ENCODE peak calls at places on chromosomes 11 and 22, in nine cellular contexts. A, O, T, L, U, M, F, Y and R are unnamed samples.

GRCh38 chr22:37095113-37095512 is 14.4 kb downstream of the TMPRSS6 start:
- DNase-seq in F (no peak), T (no peak), A (no peak), L (no peak), M (no peak), Y (no peak), U (no peak), O (no peak), R (no peak)

GRCh38 chr22:24567668-24568067 is 11.9 kb downstream of the SNRPD3 start:
- DNase-seq in U (no peak), O (no peak), T (no peak), M (no peak), Y (no peak), F (no peak), A (no peak), L (no peak), R (no peak)

GRCh38 chr11:57370251-57370650 is 10.7 kb downstream of the PRG3 start:
- DNase-seq in F (peak), U (no peak), O (no peak), Y (no peak), T (no peak), L (no peak), A (no peak), M (no peak), R (no peak)

GRCh38 chr22:44391481-44392445 is 79.0 kb upstream of the SHISAL1 start:
- DNase-seq in M (no peak), O (peak), F (no peak), U (no peak), L (no peak), T (peak), Y (no peak), A (no peak), R (no peak)

GRCh38 chr11:46298699-46299424 is 21.4 kb downstream of the CREB3L1 start:
- DNase-seq in F (peak), T (no peak), L (no peak), Y (no peak), U (no peak), O (no peak), A (no peak), M (no peak), R (no peak)

GRCh38 chr11:62427630-62428233 is 8.9 kb downstream of the SCGB1A1 start:
- DNase-seq in A (no peak), T (no peak), L (no peak), Y (no peak), O (no peak), U (no peak), M (no peak), F (peak), R (no peak)

GRCh38 chr11:30282289-30282631 is 40.6 kb upstream of the ARL14EP start:
- DNase-seq in L (no peak), F (no peak), O (no peak), T (peak), M (peak), A (no peak), U (no peak), Y (no peak), R (no peak)

GRCh38 chr11:117884994-117885393 is 8.5 kb upstream of the FXYD6 start:
- DNase-seq in A (no peak), L (no peak), Y (no peak), F (peak), U (no peak), M (no peak), T (no peak), O (no peak), R (no peak)

GRCh38 chr11:34865261-34865660 is 50.9 kb downstream of the APIP start:
- DNase-seq in O (no peak), F (no peak), A (no peak), T (no peak), U (no peak), M (no peak), L (no peak), Y (no peak), R (no peak)

GRCh38 chr22:30947163-30947820 is 21.3 kb downstream of the MORC2 start:
- DNase-seq in A (peak), L (no peak), O (no peak), T (no peak), U (no peak), F (no peak), Y (no peak), M (peak), R (no peak)

GRCh38 chr11:113114452-113115027 is 153.3 kb downstream of the NCAM1 start:
- DNase-seq in L (no peak), Y (no peak), O (no peak), A (peak), M (peak), F (peak), U (no peak), T (no peak), R (no peak)

GRCh38 chr22:46958191-46958590 is 195.7 kb downstream of the TBC1D22A start:
- DNase-seq in U (no peak), Y (no peak), F (no peak), O (no peak), T (no peak), A (no peak), M (no peak), L (no peak), R (no peak)

GRCh38 chr11:76880314-76880713 is 19.6 kb downstream of the ACER3 start:
- DNase-seq in Y (no peak), L (no peak), U (no peak), O (no peak), F (no peak), M (no peak), T (no peak), A (no peak), R (no peak)

GRCh38 chr11:544817-545166 is 7.5 kb downstream of the LRRC56 start:
- DNase-seq in M (no peak), A (no peak), F (no peak), L (no peak), Y (no peak), O (no peak), T (no peak), U (no peak), R (no peak)

GRCh38 chr22:42174062-42174461 is 43.5 kb upstream of the CYP2D6 start:
- DNase-seq in Y (no peak), A (no peak), T (no peak), F (peak), U (no peak), L (no peak), M (no peak), O (no peak), R (no peak)

DNA sequence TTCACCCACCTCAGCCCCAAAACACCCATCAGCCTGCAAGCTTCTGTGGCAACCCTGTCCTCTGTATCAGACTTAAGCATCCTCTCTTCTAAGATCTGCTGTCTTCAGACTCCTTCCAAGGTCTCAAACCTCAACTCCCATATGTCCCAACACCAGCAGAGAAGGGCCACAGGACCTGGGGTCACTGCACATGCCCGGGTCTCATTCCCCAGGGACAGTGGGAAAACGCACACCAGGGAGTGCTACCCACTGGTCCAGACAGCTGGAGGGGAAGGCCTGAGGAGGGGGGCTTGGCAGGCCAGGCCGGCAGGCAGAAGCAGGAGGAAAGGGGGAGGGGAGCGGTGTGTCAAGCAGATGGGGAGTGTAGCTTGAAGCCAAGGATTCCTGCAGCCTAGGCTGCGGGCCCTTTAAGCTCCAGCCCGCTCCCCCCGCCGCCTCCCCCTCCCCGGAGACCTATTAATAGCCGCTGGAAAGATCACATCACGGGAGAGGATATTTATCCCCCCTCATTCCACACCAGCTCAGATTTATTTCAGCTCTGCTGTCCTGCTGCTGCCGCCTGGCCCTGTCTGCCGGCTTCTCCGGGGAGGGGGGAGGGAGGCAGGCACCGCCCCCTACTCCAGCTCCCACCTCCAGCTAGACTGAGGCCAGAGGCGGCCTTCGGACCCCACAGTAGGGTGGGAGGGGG is 16.7 kb downstream of the BCL9L start:
- DNase-seq in M (peak), A (peak), Y (no peak), T (peak), L (no peak), U (no peak), O (no peak), F (peak), R (no peak)
- TF ChIP-seq POLR2A in M (peak), A (no peak), Y (no peak), T (no peak), L (peak), U (peak), O (peak), F (peak), R (peak)

DNA sequence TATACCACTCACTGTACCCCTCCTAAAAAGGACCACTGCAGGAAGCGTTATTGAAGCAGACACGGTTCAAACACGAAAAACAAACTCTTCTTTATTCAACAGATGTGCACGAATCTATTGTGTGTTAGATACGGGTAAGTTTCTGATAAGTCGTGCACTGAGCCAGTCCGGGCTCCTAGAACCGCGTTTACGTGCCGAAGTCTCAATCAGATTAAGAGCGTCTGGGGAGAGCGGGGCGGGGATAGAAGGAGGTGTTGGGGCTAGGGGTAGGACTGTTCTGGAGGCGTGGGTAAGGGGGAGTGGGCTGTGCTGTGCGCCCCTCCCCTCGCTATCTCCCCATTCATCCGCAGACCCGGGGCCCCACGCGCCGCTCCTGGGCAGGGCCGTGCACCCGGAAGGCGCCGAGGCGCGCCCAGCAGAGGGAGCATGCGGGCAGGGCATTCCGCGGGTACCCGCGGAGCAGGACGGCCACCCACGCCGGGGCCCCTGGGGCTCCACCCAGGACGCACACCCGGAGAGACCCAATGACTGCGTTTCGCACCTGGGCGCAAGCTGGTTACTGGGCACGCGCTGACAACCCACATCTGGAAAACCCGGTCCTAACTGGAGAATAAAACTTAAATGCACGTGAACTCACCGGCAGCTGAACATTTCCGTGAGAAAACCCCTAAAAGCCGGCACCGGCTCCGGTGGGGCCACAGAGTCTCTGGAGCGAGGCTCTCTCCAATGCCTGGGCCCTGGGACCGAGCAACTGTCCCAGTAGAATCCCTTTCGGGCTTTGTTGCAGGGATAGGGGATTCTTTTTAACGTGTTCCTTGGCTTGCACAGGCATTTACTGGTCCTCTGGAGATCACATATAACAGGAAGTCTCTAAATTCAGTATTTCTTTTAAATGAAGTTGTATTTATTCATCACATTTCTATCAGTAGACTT is 40.6 kb downstream of the WEE1 start:
- DNase-seq in Y (peak), M (peak), O (peak), L (peak), U (peak), A (peak), F (peak), T (peak), R (peak)
- TF ChIP-seq POLR2A in Y (no peak), M (peak), O (peak), L (no peak), U (peak), A (no peak), F (no peak), T (no peak), R (peak)

GRCh38 chr11:134275188-134275533 is 1.0 kb upstream of the GLB1L3 start:
- DNase-seq in F (no peak), L (no peak), T (no peak), M (no peak), A (no peak), O (no peak), Y (no peak), U (no peak), R (no peak)

GRCh38 chr11:134277176-134278001 is 1.2 kb downstream of the GLB1L3 start:
- DNase-seq in L (no peak), F (no peak), T (no peak), Y (no peak), U (no peak), O (no peak), A (no peak), M (no peak), R (no peak)

GRCh38 chr11:134276396-134277175 is 407 bp downstream of the GLB1L3 start:
- DNase-seq in F (no peak), T (no peak), M (no peak), U (no peak), L (no peak), Y (no peak), A (no peak), O (no peak), R (no peak)

GRCh38 chr11:134273317-134273712 is 2.9 kb upstream of the GLB1L3 start:
- DNase-seq in F (no peak), Y (no peak), M (no peak), O (no peak), U (no peak), T (no peak), L (no peak), A (no peak), R (no peak)

GRCh38 chr11:134275534-134276395 is at the start of gene GLB1L3:
- DNase-seq in T (peak), U (peak), F (no peak), O (no peak), M (peak), A (no peak), L (no peak), Y (peak), R (no peak)
- TF ChIP-seq POLR2A in T (no peak), U (no peak), F (no peak), O (no peak), M (no peak), A (no peak), L (no peak), Y (no peak), R (no peak)

GRCh38 chr11:67633758-67634365 is 4.1 kb upstream of the NUDT8 start:
- DNase-seq in A (no peak), Y (no peak), L (no peak), U (no peak), M (no peak), T (peak), F (no peak), O (peak), R (no peak)
- TF ChIP-seq POLR2A in A (no peak), Y (no peak), L (no peak), U (no peak), M (peak), T (no peak), F (no peak), O (no peak), R (no peak)